ENCODE peak calls at places on chromosome 14, in four cellular contexts. N, G, H and C are unnamed samples.

GRCh38 chr14:62347658-62348057 is 585.4 kb downstream of the SNAPC1 start:
- DNase-seq in G (no peak), N (no peak), H (no peak), C (no peak)

GRCh38 chr14:105303949-105304348 is 3.1 kb upstream of the BRF1 start:
- DNase-seq in G (no peak), N (no peak), H (no peak), C (no peak)

GRCh38 chr14:24816929-24817637 is 183.1 kb upstream of the GZMB start:
- DNase-seq in N (no peak), G (no peak), H (no peak), C (no peak)

GRCh38 chr14:72818998-72819397 is 74.9 kb downstream of the DPF3 start:
- DNase-seq in H (no peak), G (no peak), N (no peak), C (no peak)

GRCh38 chr14:104749111-104749649 is 3.8 kb upstream of the SIVA1 start:
- DNase-seq in N (no peak), G (no peak), H (no peak), C (no peak)

GRCh38 chr14:21714318-21714929 is 40.8 kb upstream of the OR4E1 start:
- DNase-seq in H (no peak), G (no peak), N (no peak), C (no peak)

GRCh38 chr14:30443368-30444007 is 115.5 kb upstream of the G2E3 start:
- DNase-seq in G (peak; percentile 3), N (no peak), H (no peak), C (no peak)

GRCh38 chr14:83529531-83529930 is 1995.9 kb upstream of the SEL1L start:
- DNase-seq in H (no peak), G (no peak), N (no peak), C (no peak)

GRCh38 chr14:88995437-88996198 is 171.2 kb downstream of the TTC8 start:
- DNase-seq in H (no peak), N (no peak), G (no peak), C (no peak)

GRCh38 chr14:66008631-66009030 is 477.5 kb upstream of the CCDC196 start:
- DNase-seq in G (no peak), H (no peak), N (no peak), C (no peak)

GRCh38 chr14:67280506-67280905 is 39.3 kb downstream of the PALS1 start:
- DNase-seq in H (no peak), N (no peak), G (no peak), C (no peak)

GRCh38 chr14:44763356-44763755 is 198.4 kb downstream of the KLHL28 start:
- DNase-seq in G (no peak), N (no peak), H (no peak), C (no peak)

GRCh38 chr14:20400965-20401593 is 12.2 kb downstream of the TEP1 start:
- DNase-seq in H (no peak), G (no peak), N (no peak), C (no peak)

GRCh38 chr14:104362761-104363605 is 216.6 kb upstream of the C14orf180 start:
- DNase-seq in N (no peak), G (no peak), H (no peak), C (no peak)

GRCh38 chr14:55356913-55357312 is 54.7 kb downstream of the ATG14 start:
- DNase-seq in G (no peak), H (no peak), N (no peak), C (peak; percentile 44)

GRCh38 chr14:94439453-94440057 is 13.0 kb downstream of the SERPINA11 start:
- DNase-seq in G (no peak), H (no peak), N (no peak), C (no peak)

GRCh38 chr14:73935666-73936065 is 14.2 kb downstream of the FAM161B start:
- DNase-seq in G (no peak), N (no peak), H (peak; percentile 26), C (no peak)

GRCh38 chr14:60051690-60052324 is 39.9 kb upstream of the PCNX4 start:
- DNase-seq in N (no peak), H (no peak), G (no peak), C (no peak)

GRCh38 chr14:101561145-101561896 is at the start of gene DIO3:
- DNase-seq in H (no peak), G (no peak), N (no peak), C (no peak)

GRCh38 chr14:24513009-24513408 is 4.9 kb upstream of the CMA1 start:
- DNase-seq in H (no peak), N (no peak), G (no peak), C (no peak)

GRCh38 chr14:60233891-60234290 is 15.1 kb upstream of the PPM1A start:
- DNase-seq in N (no peak), G (no peak), H (no peak), C (no peak)

GRCh38 chr14:54782803-54783659 is 119.6 kb downstream of the GCH1 start:
- DNase-seq in G (peak; percentile 64), H (no peak), N (no peak), C (peak; percentile 63)

GRCh38 chr14:40417777-40418401 is 985.7 kb upstream of the FBXO33 start:
- DNase-seq in H (peak; percentile 6), N (no peak), G (peak; percentile 19), C (peak; percentile 40)

GRCh38 chr14:51430600-51430999 is 190.6 kb downstream of the TMX1 start:
- DNase-seq in H (no peak), N (no peak), G (no peak), C (no peak)

GRCh38 chr14:92686763-92687427 is 61.5 kb downstream of the LGMN start:
- DNase-seq in H (peak; percentile 86), N (no peak), G (peak; percentile 84), C (no peak)

GRCh38 chr14:94380225-94381148 is 7.9 kb downstream of the SERPINA1 start:
- DNase-seq in N (no peak), H (no peak), G (no peak), C (no peak)

GRCh38 chr14:66649515-66649914 is 141.6 kb downstream of the GPHN start:
- DNase-seq in G (no peak), N (peak; percentile 79), H (no peak), C (no peak)

GRCh38 chr14:31592619-31593018 is 31.4 kb downstream of the NUBPL start:
- DNase-seq in N (no peak), H (no peak), G (no peak), C (no peak)

GRCh38 chr14:92325835-92326234 is 2.9 kb downstream of the SLC24A4 start:
- DNase-seq in G (no peak), N (no peak), H (no peak), C (no peak)

GRCh38 chr14:85535916-85536834 is 6.2 kb downstream of the FLRT2 start:
- DNase-seq in N (no peak), G (no peak), H (no peak), C (no peak)

GRCh38 chr14:54901380-54902142 is 1.1 kb downstream of the GCH1 start:
- DNase-seq in G (no peak), N (no peak), H (no peak), C (no peak)

GRCh38 chr14:44029933-44030332 is 477.1 kb downstream of the FSCB start:
- DNase-seq in G (no peak), H (no peak), N (no peak), C (no peak)

GRCh38 chr14:55309154-55309553 is 37.9 kb downstream of the FBXO34 start:
- DNase-seq in H (no peak), N (no peak), G (no peak), C (no peak)

DNA sequence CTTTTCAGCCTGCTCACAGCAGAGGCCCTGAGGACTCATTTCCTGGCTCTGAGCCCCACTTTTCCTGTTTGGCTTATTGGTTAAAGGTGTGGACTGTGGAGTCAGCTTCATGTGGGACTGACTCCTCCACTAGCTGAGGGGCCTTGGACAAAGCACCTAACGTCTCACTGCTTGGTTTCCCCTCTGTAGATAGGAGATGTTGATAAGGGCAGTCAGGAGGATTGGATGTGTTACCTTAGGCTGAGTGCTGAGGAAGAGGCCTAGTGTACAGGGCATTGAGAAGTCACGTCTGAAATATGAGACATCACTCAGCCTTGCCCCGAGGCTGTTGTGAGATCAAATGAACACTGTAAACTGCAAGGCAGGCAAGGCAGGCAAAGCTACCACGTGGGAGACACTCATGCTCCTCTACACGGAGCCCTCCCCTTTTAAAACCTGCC is 27.1 kb upstream of the TCL1A start:
- DNase-seq in N (no peak), G (no peak), H (no peak), C (no peak)
- TF ChIP-seq SPI1 in N (no peak), G (no peak), H (no peak), C (no peak)

DNA sequence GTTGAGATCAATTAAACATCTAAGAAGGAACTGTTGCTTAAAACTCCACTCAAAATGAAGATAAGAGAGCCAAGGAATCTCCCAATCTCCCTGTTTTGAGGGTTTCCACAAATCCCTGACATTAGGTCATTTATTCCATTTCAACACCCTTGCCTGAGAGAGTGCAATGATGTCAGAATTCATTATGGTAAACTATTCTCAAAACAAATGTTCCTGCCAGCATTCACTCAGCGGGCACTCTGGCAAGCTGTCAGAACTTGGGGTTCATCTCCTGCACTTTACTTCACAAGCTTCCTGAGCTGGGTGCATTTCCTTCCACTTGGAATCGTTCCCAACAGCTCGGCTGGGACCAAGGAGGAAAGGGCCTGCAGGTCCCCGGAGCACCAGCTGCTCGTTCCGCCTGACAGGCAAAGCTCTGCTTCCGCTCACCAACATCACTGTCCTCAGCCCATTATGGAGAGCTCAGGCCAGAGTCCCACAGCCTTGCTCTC is 117.8 kb downstream of the TTC7B start:
- DNase-seq in N (no peak), H (no peak), G (no peak), C (no peak)
- TF ChIP-seq SPI1 in N (no peak), H (no peak), G (no peak), C (no peak)

GRCh38 chr14:69317780-69318179 is 57.8 kb downstream of the GALNT16 start:
- DNase-seq in N (no peak), G (no peak), H (no peak), C (no peak)
- TF ChIP-seq SPI1 in N (peak; percentile 91), G (peak; percentile 24), H (no peak), C (no peak)

DNA sequence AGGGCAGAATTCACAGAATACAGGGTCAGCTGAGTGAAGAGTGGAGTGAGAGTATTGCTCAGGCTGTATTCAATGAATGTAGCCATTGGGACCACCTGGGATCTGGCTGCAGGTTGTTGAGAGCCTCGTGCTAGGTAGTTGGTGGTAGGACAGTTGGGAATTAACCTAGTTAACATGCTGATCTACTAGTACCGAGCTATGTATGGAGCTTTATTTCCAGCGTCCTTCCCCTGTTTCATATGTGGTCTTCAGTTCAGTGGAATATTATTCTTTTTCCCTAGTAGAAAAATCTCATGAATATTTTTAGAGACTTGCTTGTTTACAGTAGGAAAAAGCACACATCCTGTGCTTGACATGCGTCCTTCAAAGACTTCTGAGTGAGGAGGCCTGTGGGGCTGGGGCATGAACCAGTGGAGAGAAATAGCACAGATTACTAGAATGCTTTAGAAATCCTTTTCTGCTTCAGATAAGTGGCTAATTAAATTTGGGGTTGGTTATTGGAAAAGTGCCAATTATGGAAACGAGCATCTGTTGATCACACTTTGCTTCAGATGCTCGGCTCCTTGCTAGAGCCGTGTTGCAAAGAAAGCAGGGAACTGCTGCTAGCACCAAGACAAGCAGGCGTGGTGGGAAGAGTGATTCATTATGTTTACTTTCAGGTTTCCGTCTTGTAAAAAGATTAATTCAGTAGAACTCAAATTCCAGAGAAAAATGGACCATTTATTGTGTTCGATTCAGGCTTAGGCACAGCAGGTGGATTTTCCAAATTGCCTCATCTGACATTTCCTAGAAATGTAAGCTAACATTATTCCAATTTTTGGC is 53.6 kb downstream of the ARF6 start:
- DNase-seq in N (no peak), G (no peak), H (no peak), C (no peak)
- TF ChIP-seq SPI1 in N (no peak), G (no peak), H (no peak), C (no peak)

GRCh38 chr14:57692671-57693070 is 173.2 kb downstream of the SLC35F4 start:
- DNase-seq in H (peak; percentile 7), G (no peak), N (no peak), C (peak; percentile 2)
- TF ChIP-seq SPI1 in H (no peak), G (no peak), N (no peak), C (no peak)